ENCODE peak calls at places on chromosome 7, in eight cellular contexts. X, F, H, R, A, S, L and V are unnamed samples.

GRCh38 chr7:2510909-2511768 is 8.4 kb upstream of the LFNG start:
- DNase-seq in H (no peak), L (no peak), F (no peak), R (no peak), X (peak; percentile 78), A (no peak), S (no peak), V (no peak)

GRCh38 chr7:32890553-32891045 is 961 bp downstream of the KBTBD2 start:
- DNase-seq in X (no peak), F (no peak), H (peak; percentile 87), R (no peak), S (peak; percentile 81), L (peak; percentile 43), A (peak; percentile 76), V (peak; percentile 34)

GRCh38 chr7:151537818-151538561 is 18.3 kb upstream of the RHEB start:
- DNase-seq in L (no peak), S (peak; percentile 19), A (peak; percentile 65), F (no peak), X (no peak), H (peak; percentile 51), R (no peak), V (peak; percentile 25)

GRCh38 chr7:112462236-112462635 is 12.0 kb downstream of the IFRD1 start:
- DNase-seq in X (no peak), L (peak; percentile 73), F (no peak), H (peak; percentile 88), S (peak; percentile 89), A (peak; percentile 99), R (no peak), V (peak; percentile 20)

GRCh38 chr7:135597181-135597925 is 39.6 kb downstream of the NUP205 start:
- DNase-seq in X (no peak), L (no peak), A (peak; percentile 64), H (peak; percentile 8), F (no peak), R (no peak), S (peak; percentile 48), V (no peak)

GRCh38 chr7:112994666-112995065 is 92.0 kb downstream of the GPR85 start:
- DNase-seq in R (no peak), H (no peak), A (peak; percentile 81), X (no peak), F (no peak), L (no peak), S (peak; percentile 84), V (no peak)

GRCh38 chr7:18860226-18860625 is 257.2 kb downstream of the TWIST1 start:
- DNase-seq in A (no peak), F (no peak), S (peak; percentile 13), X (no peak), H (peak; percentile 48), R (no peak), L (no peak), V (no peak)

GRCh38 chr7:21028186-21028989 is 241.7 kb upstream of the SP8 start:
- DNase-seq in R (no peak), A (no peak), X (peak; percentile 93), S (peak; percentile 1), F (no peak), H (peak; percentile 21), L (peak; percentile 77), V (no peak)

GRCh38 chr7:76423666-76424412 is 911 bp upstream of the ZP3 start:
- DNase-seq in X (no peak), A (no peak), L (no peak), R (no peak), H (no peak), S (no peak), F (no peak), V (no peak)

GRCh38 chr7:2006231-2006771 is 226.4 kb downstream of the MAD1L1 start:
- DNase-seq in A (no peak), L (no peak), F (no peak), S (no peak), R (no peak), X (no peak), H (no peak), V (no peak)

GRCh38 chr7:129341838-129342806 is 92.1 kb upstream of the STRIP2 start:
- DNase-seq in L (no peak), H (no peak), R (no peak), X (no peak), A (no peak), F (no peak), S (no peak), V (no peak)

GRCh38 chr7:21828846-21829245 is 116.9 kb downstream of the CDCA7L start:
- DNase-seq in H (no peak), A (no peak), S (no peak), L (no peak), X (peak; percentile 0), R (no peak), F (no peak), V (no peak)

GRCh38 chr7:22001345-22002004 is 55.8 kb upstream of the CDCA7L start:
- DNase-seq in F (no peak), L (peak; percentile 85), X (peak; percentile 68), R (no peak), A (peak; percentile 79), S (peak; percentile 75), H (peak; percentile 71), V (peak; percentile 49)

GRCh38 chr7:53628775-53629174 is 593.3 kb downstream of the POM121L12 start:
- DNase-seq in X (no peak), R (no peak), A (no peak), F (no peak), S (no peak), L (no peak), H (no peak), V (no peak)

GRCh38 chr7:27031289-27032172 is 64.3 kb downstream of the HOXA1 start:
- DNase-seq in H (peak; percentile 76), F (no peak), L (peak; percentile 67), R (no peak), A (peak; percentile 85), X (no peak), S (peak; percentile 90), V (no peak)

GRCh38 chr7:18192228-18192627 is 164.6 kb upstream of the PRPS1L1 start:
- DNase-seq in R (no peak), F (no peak), L (peak; percentile 62), S (no peak), A (no peak), X (no peak), H (no peak), V (no peak)

GRCh38 chr7:114622189-114622588 is 207.6 kb downstream of the FOXP2 start:
- DNase-seq in A (no peak), R (no peak), L (no peak), S (no peak), X (no peak), H (no peak), F (no peak), V (no peak)

GRCh38 chr7:81064446-81064845 is 145.6 kb upstream of the SEMA3C start:
- DNase-seq in F (no peak), S (no peak), R (no peak), A (no peak), L (no peak), H (peak; percentile 47), X (no peak), V (no peak)

GRCh38 chr7:35334511-35334910 is 80.6 kb upstream of the TBX20 start:
- DNase-seq in S (no peak), H (no peak), A (no peak), X (no peak), R (no peak), F (no peak), L (peak; percentile 79), V (no peak)

GRCh38 chr7:106421181-106421762 is 136.5 kb upstream of the NAMPT start:
- DNase-seq in H (peak; percentile 98), X (no peak), F (peak; percentile 43), L (peak; percentile 95), S (peak; percentile 94), A (peak; percentile 100), R (no peak), V (peak; percentile 72)

GRCh38 chr7:8627322-8627721 is 193.9 kb downstream of the NXPH1 start:
- DNase-seq in H (no peak), X (peak; percentile 51), R (no peak), F (no peak), A (no peak), S (no peak), L (no peak), V (peak; percentile 94)

GRCh38 chr7:156778668-156779067 is 114.3 kb downstream of the LMBR1 start:
- DNase-seq in H (no peak), R (no peak), X (no peak), F (no peak), S (no peak), L (no peak), A (no peak), V (no peak)

GRCh38 chr7:157488966-157489365 is 152.2 kb downstream of the DNAJB6 start:
- DNase-seq in F (no peak), S (no peak), X (no peak), R (no peak), A (no peak), H (no peak), L (no peak), V (no peak)

GRCh38 chr7:83410989-83411591 is 237.8 kb downstream of the SEMA3E start:
- DNase-seq in A (peak; percentile 78), R (no peak), X (peak; percentile 69), L (peak; percentile 58), S (peak; percentile 60), F (no peak), H (peak; percentile 77), V (no peak)

GRCh38 chr7:151662291-151662690 is 142.6 kb upstream of the RHEB start:
- DNase-seq in H (no peak), A (no peak), F (no peak), X (no peak), R (no peak), L (peak; percentile 36), S (no peak), V (no peak)

GRCh38 chr7:138663741-138664710 is 37.1 kb downstream of the SVOPL start:
- DNase-seq in L (peak; percentile 60), S (no peak), X (no peak), F (no peak), H (peak; percentile 2), R (no peak), A (no peak), V (no peak)

GRCh38 chr7:16502303-16502702 is 24.3 kb upstream of the LRRC72 start:
- DNase-seq in R (no peak), A (no peak), F (no peak), H (no peak), S (no peak), X (no peak), L (no peak), V (no peak)

GRCh38 chr7:120833551-120833950 is 24.4 kb downstream of the TSPAN12 start:
- DNase-seq in X (peak; percentile 61), S (no peak), L (no peak), R (no peak), A (no peak), H (peak; percentile 11), F (no peak), V (no peak)

GRCh38 chr7:24756989-24757798 is at the start of gene GSDME:
- DNase-seq in F (peak; percentile 66), S (peak; percentile 49), H (peak; percentile 71), A (peak; percentile 60), R (no peak), X (peak; percentile 10), L (peak; percentile 78), V (no peak)

GRCh38 chr7:47937065-47937687 is 11.1 kb downstream of the PKD1L1 start:
- DNase-seq in F (no peak), X (no peak), R (no peak), A (no peak), L (peak; percentile 35), S (no peak), H (no peak), V (no peak)

GRCh38 chr7:134669845-134670373 is 23.3 kb downstream of the BPGM start:
- DNase-seq in H (peak; percentile 68), X (peak; percentile 75), R (peak; percentile 64), A (peak; percentile 82), F (no peak), L (peak; percentile 99), S (peak; percentile 78), V (no peak)

GRCh38 chr7:7103343-7104313 is 78.7 kb upstream of the C1GALT1 start:
- DNase-seq in S (peak; percentile 83), F (no peak), L (peak; percentile 71), H (peak; percentile 87), X (peak; percentile 45), A (peak; percentile 91), R (no peak), V (peak; percentile 49)

GRCh38 chr7:74332373-74333176 is 43.4 kb downstream of the CLIP2 start:
- DNase-seq in X (no peak), R (no peak), H (no peak), L (no peak), A (no peak), F (no peak), S (no peak), V (no peak)

GRCh38 chr7:157412021-157412443 is 75.2 kb downstream of the DNAJB6 start:
- DNase-seq in L (peak; percentile 65), F (no peak), S (peak; percentile 95), R (no peak), H (peak; percentile 69), X (no peak), A (peak; percentile 45), V (no peak)